ENCODE peak calls at places on chromosomes 3 and 15, in six cellular contexts. One of them, this sample, is unnamed.

GRCh38 chr3:23624305-23624704 is 181.4 kb upstream of the UBE2E1 start:
- DNase-seq in endothelial cell of umbilical vein: no peak
- DNase-seq in K562: no peak
- DNase-seq in A549: no peak
- DNase-seq in GM12878: peak; percentile 19
- DNase-seq in HepG2: no peak
- DNase-seq in this sample: no peak

GRCh38 chr15:45187894-45188830 is at the start of gene SHF:
- DNase-seq in endothelial cell of umbilical vein: peak; percentile 49
- DNase-seq in K562: peak; percentile 50
- DNase-seq in A549: peak; percentile 18
- DNase-seq in GM12878: no peak
- DNase-seq in HepG2: peak; percentile 31
- DNase-seq in this sample: peak; percentile 49

GRCh38 chr3:65729553-65729952 is 309.2 kb downstream of the MAGI1 start:
- DNase-seq in endothelial cell of umbilical vein: peak; percentile 77
- DNase-seq in K562: no peak
- DNase-seq in A549: no peak
- DNase-seq in GM12878: no peak
- DNase-seq in HepG2: peak; percentile 92
- DNase-seq in this sample: no peak

GRCh38 chr3:27335571-27335970 is 33.6 kb downstream of the NEK10 start:
- DNase-seq in endothelial cell of umbilical vein: no peak
- DNase-seq in K562: no peak
- DNase-seq in A549: no peak
- DNase-seq in GM12878: no peak
- DNase-seq in HepG2: peak; percentile 48
- DNase-seq in this sample: no peak

GRCh38 chr15:71437919-71438318 is 322.6 kb downstream of the THSD4 start:
- DNase-seq in endothelial cell of umbilical vein: no peak
- DNase-seq in K562: no peak
- DNase-seq in A549: peak; percentile 72
- DNase-seq in GM12878: no peak
- DNase-seq in HepG2: no peak
- DNase-seq in this sample: no peak

GRCh38 chr3:112774293-112774926 is 72.3 kb downstream of the CD200R1L start:
- DNase-seq in endothelial cell of umbilical vein: peak; percentile 28
- DNase-seq in K562: no peak
- DNase-seq in A549: peak; percentile 89
- DNase-seq in GM12878: no peak
- DNase-seq in HepG2: no peak
- DNase-seq in this sample: no peak

GRCh38 chr3:120487079-120487693 is 36.4 kb upstream of the FSTL1 start:
- DNase-seq in endothelial cell of umbilical vein: no peak
- DNase-seq in K562: no peak
- DNase-seq in A549: no peak
- DNase-seq in GM12878: no peak
- DNase-seq in HepG2: no peak
- DNase-seq in this sample: no peak

GRCh38 chr3:104763007-104763406 is 603.7 kb upstream of the ALCAM start:
- DNase-seq in endothelial cell of umbilical vein: peak; percentile 61
- DNase-seq in K562: no peak
- DNase-seq in A549: no peak
- DNase-seq in GM12878: no peak
- DNase-seq in HepG2: no peak
- DNase-seq in this sample: no peak

GRCh38 chr3:74027121-74027520 is 402.4 kb upstream of the PDZRN3 start:
- DNase-seq in endothelial cell of umbilical vein: no peak
- DNase-seq in K562: no peak
- DNase-seq in A549: no peak
- DNase-seq in GM12878: no peak
- DNase-seq in HepG2: peak; percentile 1
- DNase-seq in this sample: no peak

GRCh38 chr3:30462725-30463124 is 143.7 kb upstream of the TGFBR2 start:
- DNase-seq in endothelial cell of umbilical vein: peak; percentile 15
- DNase-seq in K562: no peak
- DNase-seq in A549: no peak
- DNase-seq in GM12878: no peak
- DNase-seq in HepG2: no peak
- DNase-seq in this sample: no peak

GRCh38 chr15:36798789-36799188 is 219.4 kb downstream of the CDIN1 start:
- DNase-seq in endothelial cell of umbilical vein: no peak
- DNase-seq in K562: no peak
- DNase-seq in A549: no peak
- DNase-seq in GM12878: no peak
- DNase-seq in HepG2: no peak
- DNase-seq in this sample: no peak

GRCh38 chr3:101850327-101851048 is 1.2 kb downstream of the NFKBIZ start:
- DNase-seq in endothelial cell of umbilical vein: peak; percentile 53
- DNase-seq in K562: peak; percentile 51
- DNase-seq in A549: no peak
- DNase-seq in GM12878: peak; percentile 65
- DNase-seq in HepG2: no peak
- DNase-seq in this sample: peak; percentile 74

GRCh38 chr3:52014613-52015012 is 18.9 kb upstream of the RPL29 start:
- DNase-seq in endothelial cell of umbilical vein: no peak
- DNase-seq in K562: peak; percentile 61
- DNase-seq in A549: no peak
- DNase-seq in GM12878: no peak
- DNase-seq in HepG2: no peak
- DNase-seq in this sample: peak; percentile 70

GRCh38 chr3:171326717-171327440 is 133.3 kb downstream of the TNIK start:
- DNase-seq in endothelial cell of umbilical vein: no peak
- DNase-seq in K562: no peak
- DNase-seq in A549: no peak
- DNase-seq in GM12878: no peak
- DNase-seq in HepG2: no peak
- DNase-seq in this sample: no peak

GRCh38 chr3:140443073-140443472 is 234.8 kb upstream of the TRIM42 start:
- DNase-seq in endothelial cell of umbilical vein: peak; percentile 67
- DNase-seq in K562: no peak
- DNase-seq in A549: no peak
- DNase-seq in GM12878: no peak
- DNase-seq in HepG2: no peak
- DNase-seq in this sample: no peak

GRCh38 chr3:36596411-36596810 is 167.9 kb downstream of the DCLK3 start:
- DNase-seq in endothelial cell of umbilical vein: no peak
- DNase-seq in K562: no peak
- DNase-seq in A549: no peak
- DNase-seq in GM12878: no peak
- DNase-seq in HepG2: no peak
- DNase-seq in this sample: no peak

GRCh38 chr3:127699098-127699945 is 26.6 kb downstream of the ABTB1 start:
- DNase-seq in endothelial cell of umbilical vein: no peak
- DNase-seq in K562: no peak
- DNase-seq in A549: no peak
- DNase-seq in GM12878: no peak
- DNase-seq in HepG2: no peak
- DNase-seq in this sample: no peak

GRCh38 chr15:33310481-33311311 is at the start of gene RYR3:
- DNase-seq in endothelial cell of umbilical vein: no peak
- DNase-seq in K562: no peak
- DNase-seq in A549: no peak
- DNase-seq in GM12878: no peak
- DNase-seq in HepG2: no peak
- DNase-seq in this sample: no peak
- TF ChIP-seq POLR2A in endothelial cell of umbilical vein: no peak
- TF ChIP-seq POLR2A in K562: no peak
- TF ChIP-seq POLR2A in A549: no peak
- TF ChIP-seq POLR2A in GM12878: no peak
- TF ChIP-seq POLR2A in HepG2: no peak
- TF ChIP-seq POLR2A in this sample: no peak

GRCh38 chr15:99155961-99156443 is 51.1 kb downstream of the SYNM start:
- DNase-seq in endothelial cell of umbilical vein: no peak
- DNase-seq in K562: peak; percentile 34
- DNase-seq in A549: no peak
- DNase-seq in GM12878: no peak
- DNase-seq in HepG2: peak; percentile 58
- DNase-seq in this sample: peak; percentile 55
- TF ChIP-seq MYC in endothelial cell of umbilical vein: no peak
- TF ChIP-seq MYC in K562: no peak
- TF ChIP-seq MYC in A549: no peak
- TF ChIP-seq MYC in GM12878: no peak
- TF ChIP-seq MYC in HepG2: no peak
- TF ChIP-seq MYC in this sample: no peak

GRCh38 chr15:82710926-82711490 is 1.3 kb upstream of the AP3B2 start:
- DNase-seq in endothelial cell of umbilical vein: no peak
- DNase-seq in K562: no peak
- DNase-seq in A549: no peak
- DNase-seq in GM12878: no peak
- DNase-seq in HepG2: no peak
- DNase-seq in this sample: no peak

GRCh38 chr15:82709421-82710207 is at the start of gene AP3B2:
- DNase-seq in endothelial cell of umbilical vein: peak; percentile 41
- DNase-seq in K562: peak; percentile 82
- DNase-seq in A549: peak; percentile 77
- DNase-seq in GM12878: no peak
- DNase-seq in HepG2: peak; percentile 16
- DNase-seq in this sample: peak; percentile 86

GRCh38 chr15:82712036-82712435 is 2.4 kb upstream of the AP3B2 start:
- DNase-seq in endothelial cell of umbilical vein: no peak
- DNase-seq in K562: no peak
- DNase-seq in A549: no peak
- DNase-seq in GM12878: no peak
- DNase-seq in HepG2: no peak
- DNase-seq in this sample: no peak

GRCh38 chr15:82709081-82709420 is 624 bp downstream of the AP3B2 start:
- DNase-seq in endothelial cell of umbilical vein: no peak
- DNase-seq in K562: peak; percentile 44
- DNase-seq in A549: no peak
- DNase-seq in GM12878: no peak
- DNase-seq in HepG2: no peak
- DNase-seq in this sample: peak; percentile 75

DNA sequence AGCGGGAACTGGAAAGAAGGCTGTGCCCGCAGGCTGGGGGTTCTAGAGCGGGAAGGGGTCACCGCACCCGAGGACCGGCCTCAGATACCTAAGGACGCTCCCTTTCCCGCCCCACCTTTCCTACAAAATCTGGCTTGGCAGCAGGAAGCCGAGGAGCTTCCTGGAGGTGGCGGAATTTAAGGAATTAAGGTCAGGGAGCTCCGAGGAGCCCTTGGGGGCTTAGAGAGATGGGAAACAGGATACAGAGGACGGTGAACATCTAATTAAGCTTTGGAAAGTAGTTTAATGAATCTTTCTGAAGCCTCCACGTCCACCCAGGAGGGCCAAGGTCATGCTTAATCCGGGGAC is 507 bp upstream of the AP3B2 start:
- DNase-seq in endothelial cell of umbilical vein: no peak
- DNase-seq in K562: no peak
- DNase-seq in A549: no peak
- DNase-seq in GM12878: no peak
- DNase-seq in HepG2: no peak
- DNase-seq in this sample: no peak
- TF ChIP-seq POLR2A in endothelial cell of umbilical vein: no peak
- TF ChIP-seq POLR2A in K562: no peak
- TF ChIP-seq POLR2A in A549: no peak
- TF ChIP-seq POLR2A in GM12878: no peak
- TF ChIP-seq POLR2A in HepG2: no peak
- TF ChIP-seq POLR2A in this sample: no peak

DNA sequence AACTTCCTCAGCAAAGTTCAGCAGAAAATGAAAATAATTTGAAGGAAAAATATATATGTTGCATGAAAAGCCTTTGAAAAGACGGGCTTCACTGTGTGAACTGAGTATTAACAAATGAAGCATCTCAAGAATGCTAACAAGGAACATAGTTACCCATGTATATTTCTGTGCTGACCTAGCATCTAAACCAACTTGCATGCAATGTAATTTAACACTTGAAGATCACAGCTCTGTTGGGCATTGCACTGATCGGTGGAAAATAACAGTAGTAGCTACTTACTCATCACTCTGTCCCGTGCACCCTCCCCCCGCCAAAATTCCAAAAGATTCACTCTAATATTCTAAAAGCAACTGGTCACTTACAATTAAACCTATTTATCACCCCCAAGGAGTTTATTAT is 453.8 kb upstream of the ARHGEF26 start:
- DNase-seq in endothelial cell of umbilical vein: no peak
- DNase-seq in K562: no peak
- DNase-seq in A549: no peak
- DNase-seq in GM12878: no peak
- DNase-seq in HepG2: no peak
- DNase-seq in this sample: no peak
- TF ChIP-seq MYC in endothelial cell of umbilical vein: no peak
- TF ChIP-seq MYC in K562: no peak
- TF ChIP-seq MYC in A549: no peak
- TF ChIP-seq MYC in GM12878: no peak
- TF ChIP-seq MYC in HepG2: no peak
- TF ChIP-seq MYC in this sample: no peak

GRCh38 chr3:11091791-11092190 is 62.5 kb upstream of the HRH1 start:
- DNase-seq in endothelial cell of umbilical vein: no peak
- DNase-seq in K562: no peak
- DNase-seq in A549: no peak
- DNase-seq in GM12878: no peak
- DNase-seq in HepG2: no peak
- DNase-seq in this sample: no peak

GRCh38 chr3:11095932-11096265 is 58.4 kb upstream of the HRH1 start:
- DNase-seq in endothelial cell of umbilical vein: peak; percentile 5
- DNase-seq in K562: peak; percentile 9
- DNase-seq in A549: peak; percentile 19
- DNase-seq in GM12878: no peak
- DNase-seq in HepG2: no peak
- DNase-seq in this sample: peak; percentile 92

GRCh38 chr3:11093823-11094340 is 60.4 kb upstream of the HRH1 start:
- DNase-seq in endothelial cell of umbilical vein: no peak
- DNase-seq in K562: no peak
- DNase-seq in A549: no peak
- DNase-seq in GM12878: no peak
- DNase-seq in HepG2: no peak
- DNase-seq in this sample: no peak

GRCh38 chr3:11099306-11099705 is 55.0 kb upstream of the HRH1 start:
- DNase-seq in endothelial cell of umbilical vein: no peak
- DNase-seq in K562: no peak
- DNase-seq in A549: no peak
- DNase-seq in GM12878: no peak
- DNase-seq in HepG2: no peak
- DNase-seq in this sample: no peak

DNA sequence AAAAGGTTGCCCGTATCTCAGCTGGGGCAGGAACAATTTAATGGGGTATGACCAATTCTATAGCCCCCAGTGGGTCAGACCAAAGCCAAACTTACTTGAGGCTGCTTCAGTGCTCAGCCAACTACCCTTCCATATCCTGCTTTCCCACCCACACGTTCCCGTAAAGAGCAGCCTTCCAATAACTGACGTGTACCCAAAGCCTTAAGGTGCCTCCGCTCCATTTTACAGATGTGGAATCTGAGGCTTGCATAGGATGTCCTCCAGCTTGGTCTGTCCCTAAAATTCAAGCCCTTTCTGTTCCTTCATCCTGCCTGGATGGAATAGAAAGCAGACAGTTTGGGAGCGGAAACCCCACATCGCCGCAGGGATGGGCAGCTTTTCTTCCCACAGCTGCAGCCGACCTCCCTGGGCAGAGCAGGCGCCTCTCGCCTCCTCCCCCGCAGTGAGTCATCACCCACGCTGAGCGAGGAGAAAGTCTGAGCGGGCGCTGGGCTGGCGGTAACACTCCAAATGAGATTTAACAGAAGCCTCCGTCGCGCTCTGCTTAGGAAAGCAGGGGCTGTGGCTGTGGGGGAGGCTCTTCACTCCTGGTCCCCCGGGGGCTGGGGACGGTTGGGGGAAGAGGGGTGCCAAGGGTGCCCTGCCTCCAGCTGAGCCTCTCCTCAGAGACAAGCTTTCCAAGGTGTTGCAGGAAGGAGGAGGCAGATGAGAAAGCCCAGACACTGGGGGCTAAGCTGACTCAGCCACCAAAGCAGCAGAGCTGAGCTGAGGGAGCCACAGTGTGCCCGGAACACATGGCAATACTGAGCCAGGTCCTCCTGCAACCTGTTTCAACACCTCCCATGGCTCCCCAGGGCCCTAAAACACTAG is 57.8 kb upstream of the HRH1 start:
- DNase-seq in endothelial cell of umbilical vein: peak; percentile 77
- DNase-seq in K562: peak; percentile 68
- DNase-seq in A549: peak; percentile 73
- DNase-seq in GM12878: no peak
- DNase-seq in HepG2: no peak
- DNase-seq in this sample: peak; percentile 99
- TF ChIP-seq POLR2A in endothelial cell of umbilical vein: no peak
- TF ChIP-seq POLR2A in K562: no peak
- TF ChIP-seq POLR2A in A549: no peak
- TF ChIP-seq POLR2A in GM12878: no peak
- TF ChIP-seq POLR2A in HepG2: no peak
- TF ChIP-seq POLR2A in this sample: no peak